ENCODE peak calls at places on chromosomes 1 and 21, in seven cellular contexts. V is SK-N-SH, P is K562, U is H1, A is GM12891, Q is GM12878, T is HepG2. K is an unnamed sample.

GRCh38 chr1:19405761-19406481 is 79.4 kb downstream of the CAPZB start:
- DNase-seq in V (peak), P (no peak), U (no peak), A (no peak), Q (no peak), T (no peak), K (no peak)

GRCh38 chr1:116503535-116504307 is 67.1 kb downstream of the CD58 start:
- DNase-seq in V (no peak), P (peak), U (no peak), A (no peak), Q (no peak), T (no peak), K (no peak)

GRCh38 chr1:187053876-187054275 is 225.1 kb downstream of the PLA2G4A start:
- DNase-seq in V (no peak), P (no peak), U (no peak), A (no peak), Q (no peak), T (no peak), K (no peak)

GRCh38 chr1:117638759-117639158 is 32.9 kb downstream of the TENT5C start:
- DNase-seq in V (no peak), P (no peak), U (no peak), A (no peak), Q (no peak), T (no peak), K (no peak)

GRCh38 chr1:40508375-40509341 is at the start of gene EXO5:
- DNase-seq in V (peak), P (peak), U (no peak), A (peak), Q (peak), T (peak), K (peak)

GRCh38 chr1:212669102-212669501 is 30.5 kb downstream of the BATF3 start:
- DNase-seq in V (peak), P (peak), U (no peak), A (no peak), Q (no peak), T (peak), K (no peak)

GRCh38 chr1:187715483-187715882 is 886.7 kb downstream of the PLA2G4A start:
- DNase-seq in V (no peak), P (no peak), U (no peak), A (no peak), Q (no peak), T (no peak), K (no peak)

GRCh38 chr1:63294797-63295594 is 27.4 kb upstream of the FOXD3 start:
- DNase-seq in V (no peak), P (no peak), U (peak), A (no peak), Q (no peak), T (no peak), K (no peak)

GRCh38 chr1:230127105-230128054 is 60.3 kb downstream of the GALNT2 start:
- DNase-seq in V (no peak), P (peak), U (no peak), A (no peak), Q (no peak), T (no peak), K (no peak)

GRCh38 chr1:42956739-42957138 is 1.9 kb downstream of the SLC2A1 start:
- DNase-seq in V (no peak), P (no peak), U (no peak), A (no peak), Q (no peak), T (no peak), K (no peak)

GRCh38 chr1:86247553-86248279 is 91.1 kb upstream of the COL24A1 start:
- DNase-seq in V (no peak), P (no peak), U (no peak), A (no peak), Q (no peak), T (no peak), K (no peak)

GRCh38 chr1:206909167-206909882 is 12.1 kb downstream of the IL24 start:
- DNase-seq in V (peak), P (peak), U (no peak), A (no peak), Q (no peak), T (no peak), K (no peak)

GRCh38 chr1:53186533-53186932 is 10.1 kb upstream of the CPT2 start:
- DNase-seq in V (no peak), P (no peak), U (no peak), A (no peak), Q (no peak), T (no peak), K (no peak)

GRCh38 chr1:153386500-153386901 is 4.4 kb downstream of the S100A8 start:
- DNase-seq in V (no peak), P (no peak), U (no peak), A (no peak), Q (no peak), T (no peak), K (no peak)

GRCh38 chr1:33841516-33841915 is 22.4 kb upstream of the HMGB4 start:
- DNase-seq in V (no peak), P (no peak), U (no peak), A (no peak), Q (no peak), T (no peak), K (no peak)

GRCh38 chr1:202317941-202318925 is 23.5 kb downstream of the UBE2T start:
- DNase-seq in V (no peak), P (no peak), U (no peak), A (no peak), Q (no peak), T (peak), K (no peak)

GRCh38 chr1:235710665-235711064 is 61.1 kb upstream of the GNG4 start:
- DNase-seq in V (no peak), P (no peak), U (no peak), A (no peak), Q (no peak), T (no peak), K (no peak)

GRCh38 chr1:203467550-203467921 is 8.1 kb upstream of the PRELP start:
- DNase-seq in V (no peak), P (no peak), U (no peak), A (no peak), Q (no peak), T (no peak), K (no peak)

GRCh38 chr1:20219991-20220390 is 33.7 kb upstream of the PLA2G2C start:
- DNase-seq in V (peak), P (no peak), U (no peak), A (no peak), Q (no peak), T (no peak), K (no peak)

GRCh38 chr1:89710498-89711139 is 77.7 kb downstream of the LRRC8C start:
- DNase-seq in V (no peak), P (no peak), U (no peak), A (no peak), Q (no peak), T (no peak), K (no peak)

GRCh38 chr1:89708727-89709375 is 75.9 kb downstream of the LRRC8C start:
- DNase-seq in V (no peak), P (no peak), U (no peak), A (no peak), Q (no peak), T (no peak), K (no peak)

GRCh38 chr1:89712420-89712819 is 79.5 kb downstream of the LRRC8C start:
- DNase-seq in V (peak), P (no peak), U (no peak), A (no peak), Q (no peak), T (no peak), K (no peak)

GRCh38 chr1:89715677-89716076 is 82.8 kb downstream of the LRRC8C start:
- DNase-seq in V (peak), P (no peak), U (no peak), A (no peak), Q (no peak), T (no peak), K (no peak)

DNA sequence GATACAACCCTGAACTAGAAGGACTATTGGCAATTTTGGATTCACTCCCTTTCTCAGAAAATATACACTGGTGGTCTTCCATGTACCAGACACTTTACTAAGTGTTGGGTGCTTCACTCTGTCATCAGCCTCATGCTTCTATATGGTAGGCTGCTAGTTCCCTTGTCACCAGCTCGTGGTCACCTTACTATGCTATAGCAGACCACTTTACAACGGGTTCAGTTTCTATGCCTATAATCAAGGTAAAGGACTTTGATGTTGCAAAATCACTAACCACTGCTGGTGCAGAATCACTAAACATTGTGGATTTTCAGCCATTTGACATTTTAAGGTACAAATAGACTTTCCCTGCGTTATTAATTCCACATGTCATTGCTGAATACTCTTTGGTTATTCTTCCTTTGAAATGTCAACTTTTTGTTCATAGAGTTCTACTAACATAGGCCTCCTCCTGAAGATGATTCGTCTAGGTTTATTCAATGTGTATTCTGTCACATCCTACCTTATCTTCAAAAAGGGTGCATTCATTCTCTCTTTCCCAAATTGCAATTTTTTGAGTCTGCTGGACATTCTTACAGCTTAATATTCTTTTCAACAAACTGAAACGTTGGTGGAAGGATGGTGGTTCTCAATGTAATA is 78.3 kb downstream of the LRRC8C start:
- DNase-seq in V (no peak), P (no peak), U (no peak), A (no peak), Q (no peak), T (no peak), K (no peak)
- TF ChIP-seq POLR2AphosphoS5 in V (no peak), P (no peak), U (no peak), A (no peak), Q (no peak), T (no peak), K (no peak)

DNA sequence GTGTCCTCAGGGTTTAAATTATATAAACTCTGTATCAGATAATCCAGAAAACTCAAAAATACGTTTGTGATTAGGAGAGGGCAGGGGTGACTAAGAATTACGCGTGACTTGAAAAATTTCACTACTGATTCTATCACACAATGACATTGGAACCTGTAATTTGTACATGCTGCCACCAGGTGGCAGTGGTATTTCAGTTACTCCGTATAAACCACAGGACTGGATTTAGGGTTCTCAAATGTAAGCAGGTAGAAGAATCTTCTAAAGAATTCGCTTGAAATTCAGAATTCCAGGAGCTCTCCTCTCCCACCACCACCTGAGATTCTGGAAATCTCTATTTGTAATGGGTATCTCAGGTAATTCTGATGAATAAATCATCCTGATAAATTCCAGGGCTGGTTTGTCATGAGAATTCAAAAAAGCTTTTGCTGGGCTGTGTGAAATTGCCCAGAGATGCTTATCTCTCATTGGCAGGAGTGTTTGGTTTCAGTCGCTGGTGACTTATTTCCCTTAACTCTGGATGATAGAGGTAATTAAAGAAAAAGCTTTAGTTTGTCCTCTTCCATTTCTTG is 1.7 kb upstream of the KRTAP7-1 start:
- DNase-seq in V (peak), P (peak), U (peak), A (no peak), Q (no peak), T (peak), K (peak)
- TF ChIP-seq TAF1 in V (no peak), P (no peak), U (no peak), A (no peak), Q (no peak), T (no peak), K (no peak)

GRCh38 chr1:184945678-184946412 is 28.5 kb downstream of the NIBAN1 start:
- DNase-seq in V (no peak), P (no peak), U (no peak), A (no peak), Q (peak), T (no peak), K (no peak)
- TF ChIP-seq POLR2AphosphoS5 in V (no peak), P (no peak), U (no peak), A (no peak), Q (no peak), T (no peak), K (no peak)

DNA sequence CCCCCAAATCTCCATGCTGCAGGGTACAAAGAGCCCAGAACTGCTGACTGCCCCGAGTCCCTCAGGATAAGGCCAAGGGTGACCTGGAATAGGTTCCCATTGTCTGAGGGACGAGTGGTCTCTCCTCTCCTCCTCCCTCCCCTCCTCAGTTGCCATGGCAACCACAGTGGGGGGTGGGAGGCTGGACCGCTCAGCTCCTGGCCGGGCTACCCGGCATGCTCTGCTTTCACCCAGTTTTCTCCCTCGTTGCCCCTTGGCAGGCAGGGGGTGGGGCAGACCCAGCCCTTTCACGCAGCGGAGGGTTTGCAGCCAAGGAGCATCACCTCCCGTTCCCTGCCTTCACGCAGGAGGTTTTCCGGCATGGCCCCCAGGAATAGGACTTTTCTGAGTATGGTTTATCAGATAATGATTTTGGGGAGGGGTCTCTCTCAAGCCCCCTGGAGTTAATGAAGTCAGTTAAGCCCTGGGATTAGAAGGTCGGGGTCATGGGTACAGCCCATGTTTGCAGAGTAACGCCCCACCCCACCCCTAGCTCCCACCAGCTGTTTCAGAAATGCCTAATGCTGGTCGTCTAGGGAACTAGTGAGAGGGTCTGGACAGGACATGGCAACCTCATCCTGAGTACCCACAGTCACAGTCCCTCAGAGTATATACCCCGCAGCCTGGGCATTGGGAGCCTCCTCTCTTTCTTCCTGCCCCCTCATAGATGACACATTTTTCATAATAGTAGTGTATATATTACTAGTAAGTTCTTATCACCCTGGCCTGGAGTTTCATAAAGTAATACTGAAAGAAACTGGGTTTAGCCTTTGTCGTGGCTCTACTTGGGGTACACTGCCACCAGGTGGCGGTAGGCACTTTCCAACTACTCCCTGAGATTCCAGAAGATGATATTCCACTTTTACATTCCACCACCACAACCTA is 20.7 kb downstream of the C1QB start:
- DNase-seq in V (peak), P (peak), U (no peak), A (peak), Q (no peak), T (peak), K (no peak)
- TF ChIP-seq TAF1 in V (no peak), P (no peak), U (no peak), A (no peak), Q (no peak), T (no peak), K (no peak)

DNA sequence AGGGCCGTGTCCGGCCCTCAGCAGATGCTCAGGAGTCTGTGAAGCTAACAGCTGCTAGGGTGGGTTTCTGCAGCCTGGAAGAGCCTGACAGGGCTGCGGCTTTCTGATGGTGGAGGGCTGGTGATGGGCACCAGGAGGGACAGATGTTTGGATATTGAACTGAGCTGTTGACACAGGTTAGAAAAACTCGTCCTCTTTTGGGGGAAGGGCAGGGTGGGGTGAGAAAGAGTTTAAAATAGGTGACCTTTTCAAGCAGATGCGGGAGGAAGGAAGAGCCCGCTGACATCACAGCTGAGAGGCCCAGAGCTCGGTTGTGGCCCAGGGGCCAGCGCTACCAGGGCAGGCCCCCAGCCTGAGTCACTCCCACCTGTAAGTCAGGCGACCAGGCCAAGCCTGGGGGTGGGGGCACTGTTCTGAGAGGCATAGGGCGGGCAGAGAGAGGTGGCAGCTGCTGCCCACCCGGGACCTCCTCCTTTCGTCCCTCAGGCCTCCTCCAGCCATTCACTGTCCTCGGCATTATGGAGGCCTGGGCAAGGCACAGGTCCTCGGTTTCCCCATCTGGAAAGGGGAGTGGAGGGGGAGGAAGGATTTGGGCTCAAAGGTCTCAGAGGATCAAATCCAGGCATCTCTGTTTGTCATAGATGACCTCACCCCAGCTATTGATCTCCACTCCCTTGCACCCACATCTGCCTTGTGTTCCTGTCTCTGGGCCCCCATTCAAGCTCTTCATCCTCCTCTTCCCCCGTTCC is 32.3 kb upstream of the ID3 start:
- DNase-seq in V (no peak), P (no peak), U (no peak), A (no peak), Q (no peak), T (peak), K (no peak)
- TF ChIP-seq POLR2AphosphoS5 in V (no peak), P (no peak), U (no peak), A (no peak), Q (no peak), T (no peak), K (peak)

GRCh38 chr21:24869862-24870261 is 737.4 kb downstream of the MRPL39 start:
- DNase-seq in V (no peak), P (no peak), U (no peak), A (no peak), Q (no peak), T (no peak), K (no peak)

GRCh38 chr21:24868117-24868516 is 739.2 kb downstream of the MRPL39 start:
- DNase-seq in V (no peak), P (no peak), U (no peak), A (no peak), Q (no peak), T (no peak), K (no peak)

DNA sequence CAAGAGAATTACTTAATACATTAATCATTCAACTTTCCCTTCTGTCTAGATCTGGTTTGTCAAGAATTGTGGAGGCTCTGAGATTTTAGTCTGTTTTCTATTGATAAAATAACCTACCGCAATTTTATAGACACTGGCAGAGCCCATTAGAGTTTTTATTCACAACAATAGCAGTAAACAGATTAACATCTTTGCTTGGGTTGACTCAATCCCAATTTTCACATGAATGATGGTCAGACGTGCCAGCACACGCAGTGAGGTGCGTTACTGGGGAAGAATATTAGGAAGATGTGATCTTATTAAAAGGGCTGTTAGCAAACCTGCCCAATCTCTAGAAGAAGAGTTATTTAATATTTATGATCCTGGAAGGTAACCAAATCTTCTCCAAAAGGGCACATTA is 736.6 kb downstream of the MRPL39 start:
- DNase-seq in V (no peak), P (no peak), U (no peak), A (no peak), Q (no peak), T (no peak), K (no peak)
- TF ChIP-seq TAF1 in V (no peak), P (no peak), U (no peak), A (no peak), Q (no peak), T (no peak), K (no peak)

DNA sequence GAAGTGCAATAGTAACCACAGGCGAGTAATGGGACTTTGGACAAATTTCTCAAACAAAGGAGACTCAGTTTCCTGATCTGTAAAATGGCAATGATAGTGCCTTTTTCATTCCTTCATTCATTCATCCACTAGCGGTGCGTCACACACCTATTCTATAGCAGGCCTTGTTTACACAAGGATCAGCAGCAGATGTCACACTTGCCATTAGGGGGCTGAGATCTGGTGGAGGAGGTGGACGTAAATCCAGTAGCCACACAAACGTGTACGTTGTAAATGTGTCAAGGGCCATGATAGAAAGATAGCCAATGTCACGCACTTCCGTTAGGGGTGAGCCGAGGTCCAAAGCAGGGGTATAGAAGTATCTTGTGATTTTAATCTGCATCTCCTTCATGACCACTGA is 34.2 kb downstream of the SERINC2 start:
- DNase-seq in V (no peak), P (no peak), U (no peak), A (no peak), Q (no peak), T (peak), K (no peak)
- TF ChIP-seq POLR2AphosphoS5 in V (no peak), P (no peak), U (no peak), A (no peak), Q (no peak), T (no peak), K (no peak)

GRCh38 chr1:56029329-56030003 is 549.9 kb downstream of the PLPP3 start:
- DNase-seq in V (no peak), P (no peak), U (no peak), A (no peak), Q (peak), T (peak), K (no peak)
- TF ChIP-seq TAF1 in V (no peak), P (no peak), U (no peak), A (no peak), Q (no peak), T (no peak), K (no peak)

K was measured in GM12892.